ENCODE peak calls at places on chromosomes 6 and 20, in ten cellular contexts. V is NCI-H1417; I is stimulated activated CD4-positive, alpha-beta T cell treated with anti-CD3 and anti-CD28 coated beads, Interleukin-4, amount 100 ng/mL, for 4 hours; O is AG20443; B is NCI-H446; S is activated gamma-delta T cell treated with Interleukin-2 at 50 U/mL for 16 hours; P is germinal center; E is GF-D8; Q is activated T-cell treated with anti-CD3 and anti-CD28 coated beads, Interleukin-2, amount 50 U/mL, for 4 hours; A is NCI-H524. K is an unnamed sample.

GRCh38 chr6:43812850-43813584 is 43.0 kb downstream of the VEGFA start:
- DNase-seq in I (no peak), Q (no peak), O (no peak), E (no peak), B (no peak), V (no peak), P (no peak), S (no peak), A (peak; percentile 86), K (peak; percentile 81)

GRCh38 chr20:49377326-49377725 is 99.5 kb upstream of the ZNFX1 start:
- DNase-seq in Q (no peak), S (no peak), E (no peak), I (no peak), O (no peak), P (no peak), A (peak; percentile 14), V (no peak), B (no peak), K (no peak)

GRCh38 chr6:1604991-1605821 is 4.5 kb upstream of the FOXC1 start:
- DNase-seq in B (no peak), P (no peak), E (no peak), I (no peak), S (no peak), A (peak; percentile 28), Q (no peak), V (no peak), O (no peak), K (no peak)

GRCh38 chr6:6918216-6918983 is 189.4 kb upstream of the RREB1 start:
- DNase-seq in I (peak; percentile 82), P (no peak), V (peak; percentile 6), B (peak; percentile 32), A (peak; percentile 7), E (peak; percentile 65), O (peak; percentile 73), Q (peak; percentile 43), S (no peak), K (no peak)

GRCh38 chr6:99879431-99879830 is 114.6 kb downstream of the MCHR2 start:
- DNase-seq in V (no peak), Q (no peak), O (no peak), I (no peak), P (no peak), B (no peak), A (no peak), E (no peak), S (no peak), K (no peak)

GRCh38 chr20:9035129-9035528 is 33.8 kb upstream of the PLCB4 start:
- DNase-seq in S (no peak), I (no peak), B (peak; percentile 59), P (no peak), O (peak; percentile 57), A (peak; percentile 21), V (no peak), E (no peak), Q (no peak), K (peak; percentile 10)

GRCh38 chr6:111926731-111927302 is 53.6 kb upstream of the FYN start:
- DNase-seq in Q (no peak), B (no peak), P (no peak), E (no peak), V (no peak), A (peak; percentile 48), I (no peak), S (no peak), O (no peak), K (no peak)

GRCh38 chr6:107812370-107812769 is 11.7 kb downstream of the SCML4 start:
- DNase-seq in S (no peak), Q (no peak), V (no peak), P (no peak), O (no peak), B (no peak), E (no peak), A (no peak), I (no peak), K (no peak)

GRCh38 chr20:33093582-33093981 is 14.1 kb downstream of the BPIFB4 start:
- DNase-seq in A (no peak), V (no peak), O (no peak), P (no peak), I (no peak), B (no peak), E (no peak), S (no peak), Q (no peak), K (no peak)

GRCh38 chr20:1273366-1273765 is 7.3 kb downstream of the SNPH start:
- DNase-seq in V (no peak), I (no peak), P (no peak), S (no peak), O (no peak), E (no peak), A (no peak), Q (no peak), B (no peak), K (no peak)

GRCh38 chr6:148203970-148204369 is 138.7 kb upstream of the SASH1 start:
- DNase-seq in V (peak; percentile 64), E (peak; percentile 89), P (peak; percentile 38), S (peak; percentile 22), I (peak; percentile 61), B (no peak), O (peak; percentile 36), A (peak; percentile 68), Q (peak; percentile 36), K (no peak)

GRCh38 chr6:110593637-110594036 is 117.2 kb upstream of the SLC22A16 start:
- DNase-seq in P (no peak), I (no peak), O (no peak), B (no peak), E (no peak), Q (no peak), V (no peak), A (no peak), S (no peak), K (no peak)

GRCh38 chr6:34202329-34203201 is 34.1 kb upstream of the HMGA1 start:
- DNase-seq in B (no peak), V (no peak), S (no peak), E (no peak), I (no peak), O (no peak), A (no peak), Q (no peak), P (no peak), K (no peak)

GRCh38 chr6:168791916-168792315 is 350.9 kb downstream of the SMOC2 start:
- DNase-seq in Q (no peak), S (no peak), O (no peak), E (no peak), V (no peak), B (no peak), I (no peak), P (no peak), A (no peak), K (no peak)

GRCh38 chr6:31713991-31714684 is 1.0 kb upstream of the LY6G6D start:
- DNase-seq in E (no peak), B (no peak), V (no peak), P (no peak), A (no peak), I (no peak), O (no peak), Q (no peak), S (no peak), K (peak; percentile 50)

GRCh38 chr6:97440590-97441176 is 157.7 kb upstream of the MMS22L start:
- DNase-seq in B (peak; percentile 83), S (no peak), Q (no peak), O (peak; percentile 44), A (peak; percentile 79), V (peak; percentile 5), E (no peak), P (no peak), I (no peak), K (peak; percentile 63)

GRCh38 chr6:135066806-135067205 is 12.2 kb upstream of the HBS1L start:
- DNase-seq in Q (no peak), B (no peak), E (no peak), V (no peak), O (no peak), S (no peak), P (no peak), A (no peak), I (no peak), K (no peak)

GRCh38 chr6:43308101-43308989 is at the start of gene CRIP3:
- DNase-seq in E (no peak), O (peak; percentile 70), I (peak; percentile 42), V (peak; percentile 72), A (peak; percentile 20), P (peak; percentile 64), S (peak; percentile 44), Q (peak; percentile 40), B (no peak), K (peak; percentile 50)

GRCh38 chr6:118787746-118788419 is 106.1 kb upstream of the ASF1A start:
- DNase-seq in V (no peak), E (peak; percentile 2), S (no peak), A (no peak), O (no peak), Q (no peak), I (peak; percentile 11), B (no peak), P (no peak), K (no peak)

GRCh38 chr6:127515234-127515793 is 3.8 kb downstream of the MTCL3 start:
- DNase-seq in I (peak; percentile 9), P (peak; percentile 16), O (peak; percentile 58), S (no peak), V (peak; percentile 44), B (no peak), E (no peak), Q (no peak), A (peak; percentile 70), K (peak; percentile 44)

GRCh38 chr6:133326584-133326983 is 85.4 kb downstream of the EYA4 start:
- DNase-seq in Q (no peak), A (peak; percentile 76), E (no peak), S (no peak), I (no peak), V (peak; percentile 41), B (no peak), O (no peak), P (no peak), K (no peak)

GRCh38 chr6:148479498-148479897 is 136.9 kb downstream of the SASH1 start:
- DNase-seq in S (no peak), V (no peak), P (no peak), E (no peak), Q (no peak), A (no peak), O (no peak), B (no peak), I (no peak), K (no peak)

GRCh38 chr6:112180095-112180820 is 74.1 kb downstream of the LAMA4 start:
- DNase-seq in V (peak; percentile 66), S (peak; percentile 52), A (peak; percentile 84), O (peak; percentile 46), B (peak; percentile 79), Q (peak; percentile 23), I (peak; percentile 9), P (peak; percentile 41), E (peak; percentile 22), K (peak; percentile 91)

GRCh38 chr6:161413361-161413771 is 139.5 kb upstream of the AGPAT4 start:
- DNase-seq in E (no peak), V (no peak), A (no peak), O (no peak), B (no peak), I (no peak), Q (no peak), P (no peak), S (no peak), K (no peak)

GRCh38 chr20:50274570-50275430 is 84.2 kb downstream of the CEBPB start:
- DNase-seq in Q (no peak), A (no peak), B (no peak), S (no peak), P (no peak), I (no peak), E (peak; percentile 74), O (no peak), V (no peak), K (no peak)

GRCh38 chr6:115890238-115890637 is 170.5 kb downstream of the FRK start:
- DNase-seq in O (no peak), Q (no peak), V (no peak), A (no peak), S (no peak), P (no peak), I (no peak), E (no peak), B (no peak), K (no peak)

GRCh38 chr20:32742322-32743236 is 688 bp downstream of the COMMD7 start:
- DNase-seq in I (no peak), P (no peak), O (no peak), B (no peak), Q (no peak), E (no peak), S (no peak), A (no peak), V (no peak), K (peak; percentile 42)

GRCh38 chr6:147381734-147382133 is 126.8 kb upstream of the SAMD5 start:
- DNase-seq in S (no peak), Q (no peak), O (peak; percentile 44), B (no peak), A (no peak), I (no peak), P (no peak), E (no peak), V (no peak), K (no peak)

K was measured in hepatocyte.